ENCODE peak calls at places on chromosomes 6 and 20, in nine cellular contexts. N is SK-N-SH, X is PC-3, W is GM23338, H is neural progenitor cell, R is GM23248, L is HCT116, Y is hepatocyte, P is MM.1S. T is an unnamed sample.

GRCh38 chr6:53532942-53533341 is 12.0 kb downstream of the GCLC start:
- DNase-seq in H (no peak), W (no peak), L (no peak), R (no peak), Y (no peak), X (no peak), P (no peak), N (no peak), T (no peak)

GRCh38 chr6:44444853-44445252 is 57.3 kb downstream of the CDC5L start:
- DNase-seq in R (no peak), Y (no peak), W (peak; percentile 27), P (no peak), L (no peak), X (no peak), H (peak; percentile 23), N (no peak), T (no peak)

GRCh38 chr6:87944541-87944954 is 103.1 kb upstream of the SPACA1 start:
- DNase-seq in N (peak; percentile 10), L (no peak), R (peak; percentile 87), Y (peak; percentile 74), X (peak; percentile 60), H (peak; percentile 49), W (peak; percentile 31), P (no peak), T (peak; percentile 58)

GRCh38 chr6:52985228-52985627 is 9.9 kb downstream of the GSTA4 start:
- DNase-seq in L (no peak), R (no peak), Y (no peak), W (no peak), X (no peak), N (no peak), P (no peak), H (no peak), T (no peak)

GRCh38 chr20:14441201-14441600 is 103.8 kb upstream of the FLRT3 start:
- DNase-seq in Y (no peak), W (no peak), L (no peak), P (no peak), H (no peak), R (peak; percentile 68), X (peak; percentile 75), N (no peak), T (no peak)

GRCh38 chr6:10393544-10394225 is 21.2 kb downstream of the TFAP2A start:
- DNase-seq in Y (no peak), X (no peak), P (no peak), R (no peak), N (no peak), H (no peak), L (no peak), W (no peak), T (no peak)

GRCh38 chr6:42782689-42783176 is 881 bp downstream of the BICRAL start:
- DNase-seq in X (peak; percentile 84), W (peak; percentile 77), N (peak; percentile 89), H (peak; percentile 83), P (peak; percentile 48), Y (peak; percentile 86), L (peak; percentile 56), R (peak; percentile 91), T (peak; percentile 74)

GRCh38 chr6:8908638-8909037 is 473.3 kb upstream of the SLC35B3 start:
- DNase-seq in W (no peak), H (no peak), X (no peak), N (no peak), R (no peak), L (no peak), Y (no peak), P (no peak), T (no peak)

GRCh38 chr20:59820204-59821041 is 113.0 kb downstream of the SYCP2 start:
- DNase-seq in X (peak; percentile 38), P (no peak), W (no peak), L (no peak), R (peak; percentile 15), N (peak; percentile 24), H (no peak), Y (no peak), T (no peak)

GRCh38 chr6:3471711-3472110 is 14.9 kb upstream of the SLC22A23 start:
- DNase-seq in R (peak; percentile 90), L (no peak), Y (no peak), H (no peak), N (no peak), X (no peak), W (no peak), P (no peak), T (no peak)

GRCh38 chr20:33490023-33490933 is at the start of gene CBFA2T2:
- DNase-seq in H (peak; percentile 97), N (no peak), L (peak; percentile 28), Y (no peak), R (peak; percentile 87), P (peak; percentile 49), W (no peak), X (peak; percentile 44), T (no peak)

GRCh38 chr6:158789115-158789917 is 29.9 kb downstream of the EZR start:
- DNase-seq in H (no peak), W (no peak), R (no peak), P (no peak), Y (no peak), L (no peak), N (no peak), X (no peak), T (peak; percentile 82)

GRCh38 chr6:105594821-105595220 is 191.9 kb upstream of the PREP start:
- DNase-seq in L (no peak), W (no peak), X (peak; percentile 53), Y (no peak), P (no peak), N (no peak), R (peak; percentile 45), H (no peak), T (no peak)

GRCh38 chr6:138499303-138499991 is at the start of gene NHSL1:
- DNase-seq in W (peak; percentile 60), Y (peak; percentile 68), X (no peak), H (peak; percentile 51), N (no peak), L (no peak), P (no peak), R (peak; percentile 20), T (peak; percentile 89)

GRCh38 chr20:16013631-16014030 is 559.6 kb downstream of the KIF16B start:
- DNase-seq in W (no peak), R (no peak), X (no peak), N (no peak), Y (no peak), P (no peak), H (no peak), L (no peak), T (no peak)

GRCh38 chr20:16007978-16008377 is 565.3 kb downstream of the KIF16B start:
- DNase-seq in X (peak; percentile 70), W (peak; percentile 74), N (no peak), Y (no peak), L (no peak), P (no peak), H (peak; percentile 33), R (no peak), T (no peak)

GRCh38 chr20:16014436-16014835 is 558.8 kb downstream of the KIF16B start:
- DNase-seq in H (no peak), Y (no peak), P (no peak), N (peak; percentile 22), L (no peak), X (no peak), W (no peak), R (no peak), T (no peak)

GRCh38 chr20:16011519-16011918 is 561.7 kb downstream of the KIF16B start:
- DNase-seq in W (no peak), H (no peak), L (no peak), R (no peak), P (no peak), Y (no peak), N (no peak), X (no peak), T (no peak)

GRCh38 chr20:16011061-16011460 is 562.2 kb downstream of the KIF16B start:
- DNase-seq in R (no peak), N (no peak), H (peak; percentile 18), X (no peak), W (no peak), L (no peak), P (no peak), Y (no peak), T (no peak)
- H2AFZ ChIP-seq in R (no peak overlapping the region), N (no peak overlapping the region), H (no peak overlapping the region), X (no peak overlapping the region), W (no peak overlapping the region), L (no peak overlapping the region), P (no peak overlapping the region), Y (no peak overlapping the region), T (no peak overlapping the region)

DNA sequence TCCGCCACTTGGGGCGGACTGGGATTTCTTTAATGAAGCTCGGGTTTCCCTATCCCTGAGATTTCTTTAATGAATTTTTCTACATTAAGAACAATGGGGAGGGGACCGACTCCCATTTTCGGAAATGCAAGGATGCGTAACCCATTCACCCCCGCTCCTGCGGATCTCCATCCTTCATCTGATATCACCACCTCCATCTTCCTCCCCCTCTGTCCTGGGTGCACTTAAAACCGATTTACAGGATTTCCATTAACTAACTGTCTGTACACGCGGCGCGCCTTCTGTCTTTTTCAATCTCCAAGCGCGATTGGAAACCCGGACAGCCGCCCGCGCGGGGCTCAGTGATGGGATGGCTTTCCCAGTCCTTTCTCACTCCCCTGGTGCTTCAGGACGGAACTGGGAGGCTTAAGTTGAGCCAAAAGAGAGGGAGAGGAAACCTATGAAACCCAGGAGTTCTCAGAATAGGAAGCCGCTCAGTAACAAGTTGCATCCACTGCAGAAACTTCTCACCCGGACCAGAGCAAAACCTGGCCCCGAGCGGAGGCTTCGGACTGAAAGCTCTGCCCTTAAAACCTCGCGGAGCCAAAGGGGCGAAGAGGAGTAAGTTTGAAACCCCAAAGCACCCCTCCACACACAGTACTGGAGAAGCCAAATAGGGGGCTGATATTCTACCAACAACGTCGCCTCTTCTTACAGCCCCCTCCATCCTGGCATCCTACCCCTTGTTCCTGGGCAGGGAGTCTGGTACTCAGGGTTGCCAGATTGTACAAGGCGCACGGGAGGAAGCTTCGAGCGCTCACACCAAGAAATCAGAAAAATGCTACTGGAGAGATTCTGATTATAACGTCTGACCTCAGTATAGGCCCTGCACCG is 721 bp upstream of the COL12A1 start:
- DNase-seq in R (peak; percentile 81), P (no peak), H (peak; percentile 48), L (no peak), W (peak; percentile 32), X (no peak), N (peak; percentile 18), Y (peak; percentile 32), T (no peak)
- TF ChIP-seq EZH2phosphoT487 in R (no peak), P (no peak), H (no peak), L (no peak), W (no peak), X (no peak), N (peak; percentile 30), Y (no peak), T (no peak)

GRCh38 chr20:1307171-1307570 is 21.8 kb downstream of the SDCBP2 start:
- DNase-seq in W (no peak), P (no peak), L (no peak), R (no peak), H (no peak), N (no peak), X (no peak), Y (no peak), T (no peak)
- H2AFZ ChIP-seq in W (no peak overlapping the region), P (no peak overlapping the region), L (no peak overlapping the region), R (no peak overlapping the region), H (no peak overlapping the region), N (no peak overlapping the region), X (no peak overlapping the region), Y (no peak overlapping the region), T (no peak overlapping the region)

DNA sequence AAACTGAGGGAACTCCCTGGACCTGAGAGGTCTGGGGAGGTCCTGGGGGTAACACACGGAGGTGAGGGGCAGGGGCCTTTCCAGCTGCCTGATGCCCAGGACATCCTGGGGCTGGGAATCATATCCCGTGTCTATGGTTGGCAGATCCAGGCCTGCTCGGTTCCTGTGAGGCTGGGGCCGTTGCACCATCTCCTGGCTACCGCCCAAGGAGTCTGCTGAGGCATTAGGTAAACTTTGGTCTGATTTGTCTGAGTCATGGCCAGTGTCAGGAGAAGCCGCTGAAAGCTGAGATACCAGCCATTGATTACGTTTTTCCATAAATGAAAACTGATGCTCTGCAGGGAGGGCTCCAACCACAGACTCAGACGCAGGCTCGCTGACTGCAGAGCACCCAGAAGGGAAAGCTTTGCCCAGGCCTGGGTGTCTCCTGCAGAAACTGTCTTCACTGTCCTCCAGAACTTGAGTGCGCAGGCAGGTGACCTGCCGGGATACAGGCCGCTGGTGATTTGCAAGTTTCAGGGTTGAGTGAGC is 14.2 kb downstream of the TRAF3IP2 start:
- DNase-seq in X (peak; percentile 98), P (no peak), W (no peak), H (no peak), R (peak; percentile 100), Y (peak; percentile 90), L (peak; percentile 92), N (peak; percentile 74), T (no peak)
- TF ChIP-seq EZH2phosphoT487 in X (no peak), P (no peak), W (no peak), H (no peak), R (peak; percentile 84), Y (no peak), L (no peak), N (no peak), T (no peak)

T was measured in OCI-LY7.